ENCODE peak calls at places on chromosomes 5 and 9, in seven cellular contexts. C is pancreas, P is stomach, B is ascending aorta, T is brain microvascular endothelial cell, R is tibial artery, V is sigmoid colon. W is an unnamed sample.

GRCh38 chr5:2175041-2175440 is 292.3 kb upstream of the IRX4 start:
- DNase-seq in C (no peak), P (no peak), B (no peak), T (no peak), R (no peak), V (no peak), W (no peak)

GRCh38 chr5:96896806-96897205 is 20.5 kb downstream of the ERAP2 start:
- DNase-seq in C (no peak), P (no peak), B (no peak), T (no peak), R (no peak), V (no peak), W (no peak)

GRCh38 chr9:563200-563599 is 278.3 kb upstream of the DMRT1 start:
- DNase-seq in C (no peak), P (no peak), B (no peak), T (no peak), R (no peak), V (no peak), W (no peak)

GRCh38 chr9:88303785-88304495 is 84.3 kb upstream of the SPIN1 start:
- DNase-seq in C (no peak), P (no peak), B (no peak), T (peak), R (no peak), V (no peak), W (peak)

GRCh38 chr5:54186912-54187445 is 123.4 kb downstream of the ARL15 start:
- DNase-seq in C (no peak), P (no peak), B (no peak), T (no peak), R (no peak), V (no peak), W (no peak)

GRCh38 chr5:114447084-114447773 is 85.4 kb downstream of the KCNN2 start:
- DNase-seq in C (no peak), P (no peak), B (no peak), T (no peak), R (no peak), V (no peak), W (no peak)

GRCh38 chr5:135709998-135710670 is 124.3 kb upstream of the SLC25A48 start:
- DNase-seq in C (no peak), P (no peak), B (no peak), T (no peak), R (no peak), V (no peak), W (no peak)

GRCh38 chr5:7872517-7873149 is 3.7 kb downstream of the MTRR start:
- DNase-seq in C (no peak), P (no peak), B (no peak), T (no peak), R (no peak), V (no peak), W (no peak)

GRCh38 chr9:90142580-90142979 is 500.0 kb downstream of the DIRAS2 start:
- DNase-seq in C (peak), P (peak), B (no peak), T (peak), R (peak), V (no peak), W (no peak)

GRCh38 chr9:115494393-115494792 is 376.4 kb upstream of the TNC start:
- DNase-seq in C (no peak), P (no peak), B (peak), T (no peak), R (peak), V (no peak), W (no peak)

GRCh38 chr5:3303777-3304176 is 291.9 kb upstream of the IRX1 start:
- DNase-seq in C (no peak), P (no peak), B (no peak), T (no peak), R (no peak), V (no peak), W (no peak)

GRCh38 chr5:66596791-66597757 is 881 bp downstream of the MAST4 start:
- DNase-seq in C (peak), P (peak), B (no peak), T (peak), R (no peak), V (no peak), W (peak)

GRCh38 chr5:132012385-132013005 is 1.0 kb upstream of the ACSL6 start:
- DNase-seq in C (no peak), P (peak), B (peak), T (peak), R (peak), V (peak), W (peak)

GRCh38 chr5:58060971-58061370 is 398.9 kb downstream of the PLK2 start:
- DNase-seq in C (no peak), P (no peak), B (no peak), T (peak), R (no peak), V (no peak), W (no peak)

GRCh38 chr9:131823701-131824146 is 83.8 kb upstream of the RAPGEF1 start:
- DNase-seq in C (no peak), P (no peak), B (no peak), T (no peak), R (no peak), V (no peak), W (no peak)

GRCh38 chr9:75685059-75685458 is 205.4 kb upstream of the PCSK5 start:
- DNase-seq in C (no peak), P (no peak), B (no peak), T (no peak), R (no peak), V (no peak), W (no peak)

GRCh38 chr5:139814191-139814601 is 18.6 kb downstream of the PSD2 start:
- DNase-seq in C (no peak), P (no peak), B (no peak), T (no peak), R (no peak), V (no peak), W (no peak)

GRCh38 chr5:67636091-67636490 is 439.5 kb upstream of the CD180 start:
- DNase-seq in C (no peak), P (no peak), B (no peak), T (no peak), R (peak), V (peak), W (peak)

GRCh38 chr9:91945277-91946074 is 4.6 kb downstream of the ROR2 start:
- DNase-seq in C (no peak), P (peak), B (no peak), T (no peak), R (no peak), V (peak), W (no peak)

GRCh38 chr9:94932647-94933415 is 206.3 kb downstream of the AOPEP start:
- DNase-seq in C (no peak), P (no peak), B (no peak), T (no peak), R (no peak), V (no peak), W (no peak)

GRCh38 chr5:159504106-159504856 is 174.0 kb upstream of the IL12B start:
- DNase-seq in C (no peak), P (no peak), B (no peak), T (peak), R (no peak), V (no peak), W (no peak)

GRCh38 chr5:111748304-111748763 is 8.7 kb downstream of the NREP start:
- DNase-seq in C (no peak), P (no peak), B (no peak), T (peak), R (no peak), V (no peak), W (no peak)

GRCh38 chr5:157066950-157067349 is 8.0 kb upstream of the HAVCR1 start:
- DNase-seq in C (no peak), P (no peak), B (no peak), T (no peak), R (no peak), V (no peak), W (no peak)

GRCh38 chr5:43037929-43038510 is 2.1 kb downstream of the ANXA2R start:
- DNase-seq in C (no peak), P (no peak), B (no peak), T (peak), R (no peak), V (no peak), W (no peak)

DNA sequence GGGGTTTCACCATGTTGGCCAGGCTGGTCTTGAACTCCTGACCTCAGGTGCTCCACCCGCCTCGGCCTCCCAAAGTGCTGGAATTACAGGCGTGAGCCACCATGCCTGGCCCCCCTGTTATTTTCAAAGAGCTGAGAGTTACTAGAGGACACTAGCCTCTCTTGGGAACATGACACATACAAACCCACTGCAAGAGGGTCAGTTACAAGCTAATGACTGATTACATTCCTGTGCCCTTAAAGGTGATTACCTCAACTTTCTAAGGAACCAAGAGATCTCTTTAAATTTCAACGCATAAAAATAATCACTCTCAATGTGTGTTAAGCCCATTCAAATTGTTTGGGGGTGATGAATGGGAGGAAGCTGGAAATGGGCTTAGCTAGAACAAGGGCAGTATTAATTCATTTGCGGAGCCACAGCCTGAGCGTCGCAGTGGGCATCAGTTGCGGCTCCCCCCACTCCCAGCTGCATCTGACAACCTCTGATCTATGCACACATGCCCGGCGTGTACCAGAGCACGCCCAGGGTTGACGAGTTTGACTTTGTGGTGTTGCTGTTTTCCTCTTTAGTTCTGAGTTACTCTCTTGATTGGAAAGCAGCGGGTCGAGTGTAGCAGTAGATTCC is 146.9 kb downstream of the GOLPH3 start:
- DNase-seq in C (no peak), P (no peak), B (no peak), T (no peak), R (no peak), V (no peak), W (peak)
- H3K27ac ChIP-seq in C (no peak), P (peak), B (peak), T (peak), R (peak), V (peak), W (peak)

DNA sequence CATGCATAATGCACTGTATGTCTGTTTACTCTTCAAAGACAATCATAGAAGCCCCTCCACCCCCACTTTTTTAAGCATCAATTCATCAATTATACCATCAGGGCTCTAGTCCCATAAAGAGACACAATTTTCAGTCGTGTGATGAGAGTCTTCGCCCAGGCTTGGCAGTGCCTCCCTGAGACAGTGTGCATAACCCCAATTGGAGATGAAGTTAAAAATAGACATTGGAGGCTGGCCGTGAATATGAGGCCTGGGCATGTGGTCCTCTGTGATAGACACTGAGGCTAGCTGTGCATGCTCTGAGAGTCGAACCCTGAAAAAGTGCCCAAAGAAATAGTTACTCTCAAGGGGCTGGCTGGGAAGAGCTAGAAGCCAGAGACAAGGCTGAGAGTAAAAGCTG is 248.6 kb upstream of the NR4A3 start:
- DNase-seq in C (no peak), P (no peak), B (no peak), T (no peak), R (no peak), V (peak), W (no peak)
- TF ChIP-seq CTCF in C (no peak), P (no peak), B (no peak), T (no peak), R (no peak), V (no peak), W (no peak)

DNA sequence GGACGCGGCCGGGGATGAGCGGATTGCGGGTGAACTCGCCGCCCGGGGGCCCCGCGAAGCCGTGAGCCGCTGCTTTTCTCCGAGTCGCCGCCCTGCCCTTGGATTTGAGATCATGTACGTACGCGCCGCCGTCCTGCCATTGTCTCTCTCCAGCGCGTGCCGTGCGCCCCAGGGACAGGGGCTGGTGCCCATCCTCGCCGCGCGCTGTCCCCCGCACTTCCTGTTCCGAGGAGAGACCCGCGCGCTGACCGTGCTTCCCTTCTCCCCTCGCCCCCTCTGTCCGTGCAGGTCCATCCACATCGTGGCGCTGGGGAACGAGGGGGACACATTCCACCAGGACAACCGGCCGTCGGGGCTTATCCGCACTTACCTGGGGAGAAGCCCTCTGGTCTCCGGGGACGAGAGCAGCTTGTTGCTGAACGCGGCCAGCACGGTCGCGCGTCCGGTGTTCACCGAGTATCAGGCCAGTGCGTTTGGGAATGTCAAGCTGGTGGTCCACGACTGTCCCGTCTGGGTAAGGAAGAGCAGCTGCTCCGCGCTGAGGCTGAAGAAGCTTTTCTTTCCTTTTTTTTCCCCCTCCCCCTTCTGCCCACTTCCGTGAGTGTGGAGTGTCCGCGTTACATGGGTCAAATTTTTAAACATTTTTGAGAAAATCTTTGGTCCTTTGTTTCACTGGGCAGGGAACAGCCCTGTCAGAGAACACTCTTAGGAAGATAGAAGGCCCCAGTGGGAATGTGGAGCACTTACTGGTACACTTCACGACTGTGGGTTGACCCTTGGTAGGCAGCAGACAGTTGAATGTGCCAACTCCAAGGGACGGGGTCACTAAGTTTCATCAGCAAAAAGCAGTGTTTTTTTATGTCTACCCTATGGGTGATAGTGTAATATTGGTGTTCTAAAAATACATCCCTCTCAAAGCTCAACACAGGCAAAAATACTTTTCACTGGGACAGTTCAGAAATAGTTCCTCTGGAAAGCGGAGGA is 727 bp downstream of the RHOBTB3 start:
- DNase-seq in C (peak), P (peak), B (peak), T (peak), R (peak), V (peak), W (peak)
- H3K27ac ChIP-seq in C (peak), P (peak), B (peak), T (peak), R (peak), V (peak), W (peak)

GRCh38 chr5:27639005-27639612 is 600.7 kb upstream of the CDH9 start:
- DNase-seq in C (no peak), P (no peak), B (no peak), T (no peak), R (no peak), V (no peak), W (no peak)
- TF ChIP-seq CTCF in C (no peak), P (no peak), B (no peak), T (no peak), R (no peak), V (no peak), W (no peak)

DNA sequence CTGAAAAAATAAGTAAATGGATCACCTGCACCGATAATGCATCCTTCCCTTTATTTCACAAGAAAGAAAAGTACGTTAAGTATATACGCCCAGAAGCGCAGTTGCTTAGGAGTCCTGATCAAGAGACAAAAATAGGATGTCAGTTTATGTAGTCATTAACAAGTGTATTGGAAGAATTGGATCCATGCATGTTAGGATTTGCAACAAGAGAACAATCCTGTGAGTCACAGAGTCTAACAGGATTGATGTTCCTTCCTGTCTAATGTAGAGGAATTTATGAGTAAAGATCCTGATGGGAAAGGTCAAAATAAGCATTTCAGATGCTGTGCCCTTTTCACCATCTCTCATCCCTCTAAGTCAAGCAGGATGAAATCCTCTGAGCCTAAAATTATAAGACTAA is 406.0 kb upstream of the GRIA1 start:
- DNase-seq in C (no peak), P (no peak), B (no peak), T (no peak), R (no peak), V (no peak), W (no peak)
- H3K27ac ChIP-seq in C (no peak), P (no peak), B (no peak), T (no peak), R (no peak), V (no peak), W (no peak)

DNA sequence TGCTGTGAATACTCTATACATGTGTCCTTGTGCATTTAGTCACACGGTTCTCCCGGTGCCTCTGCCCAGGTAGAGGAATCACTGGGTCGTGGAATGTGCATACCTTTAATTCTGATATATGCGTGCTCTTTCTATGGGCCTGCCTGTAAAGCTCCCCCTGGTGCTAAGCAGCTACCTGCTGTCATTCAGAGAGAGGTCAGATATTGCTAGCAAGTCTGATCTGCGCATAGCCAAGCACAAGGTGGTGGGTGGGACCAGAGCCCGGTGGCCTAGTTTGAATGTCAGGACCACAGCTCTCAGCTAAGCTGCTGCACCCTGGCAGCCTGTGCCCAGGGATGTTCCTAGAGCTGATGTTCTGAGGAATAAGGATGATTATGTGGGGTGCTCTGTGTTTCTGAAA is 33.4 kb downstream of the TJP2 start:
- DNase-seq in C (no peak), P (no peak), B (no peak), T (no peak), R (no peak), V (no peak), W (peak)
- TF ChIP-seq CTCF in C (no peak), P (no peak), B (no peak), T (peak), R (no peak), V (no peak), W (no peak)